ENCODE peak calls at places on chromosomes 13 and 19, in ten cellular contexts. One of them, this sample, is unnamed.

GRCh38 chr13:85997587-85997986 is 198.4 kb upstream of the SLITRK6 start:
- DNase-seq in HFFc6: no peak
- DNase-seq in cardiac fibroblast: no peak
- DNase-seq in cardiac muscle cell: no peak
- DNase-seq in right atrium auricular region: no peak
- DNase-seq in left ventricle myocardium inferior: no peak
- DNase-seq in adrenal gland: no peak
- DNase-seq in body of pancreas: no peak
- DNase-seq in fibroblast of lung: no peak
- DNase-seq in heart left ventricle: no peak
- DNase-seq in this sample: no peak

GRCh38 chr13:23996456-23996855 is 99.2 kb upstream of the C1QTNF9B start:
- DNase-seq in left ventricle myocardium inferior: no peak
- DNase-seq in cardiac muscle cell: no peak
- DNase-seq in body of pancreas: no peak
- DNase-seq in heart left ventricle: no peak
- DNase-seq in HFFc6: no peak
- DNase-seq in cardiac fibroblast: no peak
- DNase-seq in right atrium auricular region: no peak
- DNase-seq in fibroblast of lung: no peak
- DNase-seq in adrenal gland: no peak
- DNase-seq in this sample: no peak

GRCh38 chr19:35030257-35031071 is at the start of gene SCN1B:
- DNase-seq in heart left ventricle: peak
- DNase-seq in body of pancreas: peak
- DNase-seq in right atrium auricular region: no peak
- DNase-seq in cardiac fibroblast: peak
- DNase-seq in cardiac muscle cell: peak
- DNase-seq in fibroblast of lung: peak
- DNase-seq in adrenal gland: peak
- DNase-seq in left ventricle myocardium inferior: peak
- DNase-seq in HFFc6: peak
- DNase-seq in this sample: peak

GRCh38 chr13:95323930-95324662 is 22.8 kb upstream of the ABCC4 start:
- DNase-seq in fibroblast of lung: no peak
- DNase-seq in right atrium auricular region: no peak
- DNase-seq in left ventricle myocardium inferior: no peak
- DNase-seq in heart left ventricle: no peak
- DNase-seq in adrenal gland: no peak
- DNase-seq in cardiac muscle cell: no peak
- DNase-seq in body of pancreas: no peak
- DNase-seq in cardiac fibroblast: no peak
- DNase-seq in HFFc6: no peak
- DNase-seq in this sample: peak

GRCh38 chr19:33063356-33064116 is 1.2 kb downstream of the RHPN2 start:
- DNase-seq in right atrium auricular region: no peak
- DNase-seq in body of pancreas: peak
- DNase-seq in cardiac muscle cell: peak
- DNase-seq in heart left ventricle: no peak
- DNase-seq in fibroblast of lung: peak
- DNase-seq in adrenal gland: peak
- DNase-seq in HFFc6: peak
- DNase-seq in cardiac fibroblast: peak
- DNase-seq in left ventricle myocardium inferior: no peak
- DNase-seq in this sample: peak

GRCh38 chr13:57286511-57287098 is 119.6 kb downstream of the PRR20E start:
- DNase-seq in cardiac muscle cell: no peak
- DNase-seq in left ventricle myocardium inferior: no peak
- DNase-seq in fibroblast of lung: no peak
- DNase-seq in cardiac fibroblast: no peak
- DNase-seq in heart left ventricle: peak
- DNase-seq in right atrium auricular region: no peak
- DNase-seq in body of pancreas: no peak
- DNase-seq in HFFc6: no peak
- DNase-seq in adrenal gland: no peak
- DNase-seq in this sample: no peak

GRCh38 chr19:5929646-5930045 is 15.6 kb downstream of the CAPS start:
- DNase-seq in cardiac muscle cell: no peak
- DNase-seq in body of pancreas: no peak
- DNase-seq in fibroblast of lung: no peak
- DNase-seq in heart left ventricle: no peak
- DNase-seq in right atrium auricular region: no peak
- DNase-seq in left ventricle myocardium inferior: no peak
- DNase-seq in adrenal gland: no peak
- DNase-seq in HFFc6: no peak
- DNase-seq in cardiac fibroblast: no peak
- DNase-seq in this sample: no peak

GRCh38 chr19:6564393-6564792 is 26.6 kb downstream of the CD70 start:
- DNase-seq in heart left ventricle: no peak
- DNase-seq in body of pancreas: no peak
- DNase-seq in adrenal gland: no peak
- DNase-seq in right atrium auricular region: no peak
- DNase-seq in cardiac muscle cell: no peak
- DNase-seq in fibroblast of lung: peak
- DNase-seq in HFFc6: no peak
- DNase-seq in cardiac fibroblast: peak
- DNase-seq in left ventricle myocardium inferior: no peak
- DNase-seq in this sample: no peak

DNA sequence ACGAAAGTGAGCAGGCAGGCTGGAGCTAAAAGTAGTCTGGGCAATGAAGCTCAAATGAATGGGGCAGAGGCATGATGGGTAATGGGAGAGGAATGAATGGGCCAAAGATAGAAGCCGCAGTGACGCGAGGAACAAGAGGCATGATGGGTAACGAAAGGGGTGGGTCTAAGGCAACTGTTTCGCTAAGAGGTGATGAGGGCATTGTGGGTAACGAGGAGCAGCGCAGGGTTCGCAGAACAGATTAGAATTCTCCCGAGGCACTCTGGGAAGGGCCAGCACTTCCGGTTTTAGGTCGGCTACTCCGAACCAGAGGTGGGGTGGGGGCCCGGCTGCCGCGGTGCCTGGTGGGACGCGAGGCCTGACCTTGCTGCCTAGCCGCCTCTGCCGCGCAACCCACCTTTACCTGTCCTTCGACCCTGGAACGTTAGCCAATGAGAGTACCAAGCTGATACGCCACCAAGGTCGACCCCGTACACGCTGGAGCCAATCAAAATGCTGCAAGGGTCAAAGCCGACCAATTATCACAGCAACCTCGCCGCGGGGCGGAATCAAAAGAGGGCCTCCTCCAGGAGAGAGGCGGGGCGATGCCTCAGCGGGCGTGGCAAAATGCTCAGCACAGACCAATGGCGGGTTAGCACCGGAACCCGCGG is 563 bp upstream of the TOMM40 start:
- DNase-seq in right atrium auricular region: peak
- DNase-seq in left ventricle myocardium inferior: no peak
- DNase-seq in fibroblast of lung: peak
- DNase-seq in cardiac muscle cell: no peak
- DNase-seq in body of pancreas: no peak
- DNase-seq in HFFc6: peak
- DNase-seq in heart left ventricle: peak
- DNase-seq in cardiac fibroblast: peak
- DNase-seq in adrenal gland: no peak
- DNase-seq in this sample: no peak
- TF ChIP-seq CTCF in right atrium auricular region: no peak
- TF ChIP-seq CTCF in left ventricle myocardium inferior: no peak
- TF ChIP-seq CTCF in fibroblast of lung: no peak
- TF ChIP-seq CTCF in cardiac muscle cell: no peak
- TF ChIP-seq CTCF in body of pancreas: no peak
- TF ChIP-seq CTCF in HFFc6: no peak
- TF ChIP-seq CTCF in heart left ventricle: no peak
- TF ChIP-seq CTCF in cardiac fibroblast: no peak
- TF ChIP-seq CTCF in adrenal gland: no peak
- TF ChIP-seq CTCF in this sample: no peak

GRCh38 chr13:98878421-98879126 is 99.3 kb downstream of the DOCK9 start:
- DNase-seq in right atrium auricular region: no peak
- DNase-seq in left ventricle myocardium inferior: no peak
- DNase-seq in cardiac fibroblast: no peak
- DNase-seq in HFFc6: no peak
- DNase-seq in heart left ventricle: no peak
- DNase-seq in adrenal gland: no peak
- DNase-seq in cardiac muscle cell: no peak
- DNase-seq in body of pancreas: no peak
- DNase-seq in fibroblast of lung: no peak
- DNase-seq in this sample: no peak

GRCh38 chr13:98879965-98880364 is 97.9 kb downstream of the DOCK9 start:
- DNase-seq in HFFc6: no peak
- DNase-seq in adrenal gland: no peak
- DNase-seq in cardiac fibroblast: no peak
- DNase-seq in left ventricle myocardium inferior: no peak
- DNase-seq in body of pancreas: no peak
- DNase-seq in fibroblast of lung: no peak
- DNase-seq in right atrium auricular region: no peak
- DNase-seq in heart left ventricle: no peak
- DNase-seq in cardiac muscle cell: no peak
- DNase-seq in this sample: no peak

GRCh38 chr13:98880673-98881072 is 97.2 kb downstream of the DOCK9 start:
- DNase-seq in fibroblast of lung: no peak
- DNase-seq in right atrium auricular region: no peak
- DNase-seq in cardiac muscle cell: no peak
- DNase-seq in heart left ventricle: no peak
- DNase-seq in adrenal gland: no peak
- DNase-seq in left ventricle myocardium inferior: no peak
- DNase-seq in HFFc6: no peak
- DNase-seq in cardiac fibroblast: no peak
- DNase-seq in body of pancreas: no peak
- DNase-seq in this sample: no peak

GRCh38 chr13:98877936-98878335 is 99.9 kb downstream of the DOCK9 start:
- DNase-seq in body of pancreas: no peak
- DNase-seq in heart left ventricle: no peak
- DNase-seq in fibroblast of lung: no peak
- DNase-seq in right atrium auricular region: no peak
- DNase-seq in cardiac muscle cell: no peak
- DNase-seq in cardiac fibroblast: no peak
- DNase-seq in left ventricle myocardium inferior: no peak
- DNase-seq in adrenal gland: no peak
- DNase-seq in HFFc6: no peak
- DNase-seq in this sample: no peak

DNA sequence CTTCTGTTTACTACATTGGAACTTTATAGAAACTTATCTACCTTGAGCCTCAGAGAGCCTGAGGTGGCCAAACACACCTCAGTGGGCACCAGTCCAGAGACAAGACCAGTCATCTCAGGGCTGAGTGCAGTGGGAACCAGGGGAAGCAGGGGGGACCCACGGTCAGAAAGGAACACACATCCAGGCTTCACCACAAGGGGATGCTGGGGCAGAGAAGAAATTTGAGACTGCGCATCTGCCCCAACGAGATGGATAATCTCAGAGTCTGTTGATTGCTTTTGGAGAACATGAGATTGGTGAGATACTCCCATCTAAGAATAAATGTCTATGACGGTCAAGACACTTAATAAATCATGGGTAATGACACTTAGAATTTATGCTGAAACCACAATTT is 98.7 kb downstream of the DOCK9 start:
- DNase-seq in cardiac muscle cell: no peak
- DNase-seq in HFFc6: no peak
- DNase-seq in cardiac fibroblast: no peak
- DNase-seq in fibroblast of lung: no peak
- DNase-seq in right atrium auricular region: no peak
- DNase-seq in body of pancreas: no peak
- DNase-seq in adrenal gland: no peak
- DNase-seq in left ventricle myocardium inferior: no peak
- DNase-seq in heart left ventricle: no peak
- DNase-seq in this sample: no peak
- TF ChIP-seq CTCF in cardiac muscle cell: no peak
- TF ChIP-seq CTCF in HFFc6: peak
- TF ChIP-seq CTCF in cardiac fibroblast: no peak
- TF ChIP-seq CTCF in fibroblast of lung: peak
- TF ChIP-seq CTCF in right atrium auricular region: no peak
- TF ChIP-seq CTCF in body of pancreas: no peak
- TF ChIP-seq CTCF in adrenal gland: no peak
- TF ChIP-seq CTCF in left ventricle myocardium inferior: no peak
- TF ChIP-seq CTCF in heart left ventricle: no peak
- TF ChIP-seq CTCF in this sample: no peak

DNA sequence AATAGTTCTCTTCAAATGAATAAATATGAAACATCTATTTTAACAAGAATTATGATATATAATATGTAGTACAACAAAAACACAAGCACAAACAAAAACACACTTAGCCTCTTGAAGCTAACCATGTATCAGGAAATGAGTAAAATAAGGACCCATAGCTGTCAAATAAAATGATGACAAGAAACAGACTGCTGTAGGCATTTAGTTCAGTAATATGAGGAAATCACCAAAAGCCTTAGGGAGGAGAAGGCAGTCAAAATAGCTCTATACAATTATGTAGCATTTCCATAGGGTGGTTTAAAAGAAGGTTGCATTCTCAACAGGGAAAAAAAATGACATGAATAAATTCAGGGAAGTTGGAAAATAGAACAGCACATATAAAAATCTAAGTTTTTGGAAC is 163.4 kb downstream of the PCDH20 start:
- DNase-seq in adrenal gland: no peak
- DNase-seq in fibroblast of lung: no peak
- DNase-seq in cardiac fibroblast: no peak
- DNase-seq in right atrium auricular region: no peak
- DNase-seq in cardiac muscle cell: no peak
- DNase-seq in left ventricle myocardium inferior: no peak
- DNase-seq in HFFc6: no peak
- DNase-seq in heart left ventricle: no peak
- DNase-seq in body of pancreas: no peak
- DNase-seq in this sample: no peak
- TF ChIP-seq CTCF in adrenal gland: no peak
- TF ChIP-seq CTCF in fibroblast of lung: no peak
- TF ChIP-seq CTCF in cardiac fibroblast: no peak
- TF ChIP-seq CTCF in right atrium auricular region: no peak
- TF ChIP-seq CTCF in cardiac muscle cell: no peak
- TF ChIP-seq CTCF in left ventricle myocardium inferior: no peak
- TF ChIP-seq CTCF in HFFc6: no peak
- TF ChIP-seq CTCF in heart left ventricle: no peak
- TF ChIP-seq CTCF in body of pancreas: no peak
- TF ChIP-seq CTCF in this sample: no peak

DNA sequence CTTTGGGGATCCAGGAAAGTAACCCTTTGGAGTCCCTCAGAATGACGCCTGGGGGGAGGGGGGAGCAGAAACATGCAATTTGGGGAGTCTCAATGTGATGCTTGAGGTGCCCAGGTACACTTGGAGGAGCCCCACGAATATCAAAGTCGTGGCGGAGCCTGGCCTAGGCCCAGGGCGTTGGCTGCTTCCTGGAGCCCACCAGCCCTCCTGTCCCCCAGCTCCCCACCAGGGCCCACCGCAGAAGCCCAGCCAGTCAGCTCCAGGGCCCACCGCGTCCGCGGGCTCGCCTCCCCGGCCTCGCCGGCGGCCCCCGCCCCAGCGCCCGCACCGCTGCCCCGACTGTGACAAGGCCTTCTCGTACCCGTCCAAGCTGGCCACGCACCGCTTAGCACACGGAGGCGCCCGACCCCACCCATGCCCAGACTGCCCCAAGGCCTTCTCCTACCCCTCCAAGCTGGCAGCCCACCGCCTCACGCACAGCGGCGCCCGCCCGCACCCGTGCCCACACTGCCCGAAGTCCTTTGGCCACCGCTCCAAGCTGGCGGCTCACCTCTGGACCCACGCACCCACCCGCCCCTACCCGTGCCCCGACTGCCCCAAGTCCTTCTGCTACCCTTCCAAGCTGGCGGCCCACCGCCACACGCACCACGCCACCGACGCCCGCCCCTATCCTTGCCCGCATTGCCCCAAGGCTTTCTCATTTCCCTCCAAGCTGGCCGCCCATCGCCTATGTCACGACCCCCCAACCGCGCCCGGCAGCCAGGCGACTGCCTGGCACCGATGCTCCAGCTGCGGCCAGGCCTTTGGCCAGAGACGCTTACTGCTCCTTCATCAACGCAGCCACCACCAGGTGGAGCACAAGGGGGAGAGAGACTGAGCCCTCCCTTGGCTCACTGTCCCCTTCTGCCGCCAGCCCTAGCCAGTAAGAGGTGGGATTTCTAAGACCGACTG is 2.1 kb downstream of the ZNF575 start:
- DNase-seq in HFFc6: peak
- DNase-seq in cardiac muscle cell: peak
- DNase-seq in fibroblast of lung: peak
- DNase-seq in right atrium auricular region: peak
- DNase-seq in cardiac fibroblast: peak
- DNase-seq in body of pancreas: peak
- DNase-seq in left ventricle myocardium inferior: peak
- DNase-seq in heart left ventricle: peak
- DNase-seq in adrenal gland: peak
- DNase-seq in this sample: peak
- TF ChIP-seq CTCF in HFFc6: peak
- TF ChIP-seq CTCF in cardiac muscle cell: peak
- TF ChIP-seq CTCF in fibroblast of lung: peak
- TF ChIP-seq CTCF in right atrium auricular region: peak
- TF ChIP-seq CTCF in cardiac fibroblast: peak
- TF ChIP-seq CTCF in body of pancreas: peak
- TF ChIP-seq CTCF in left ventricle myocardium inferior: peak
- TF ChIP-seq CTCF in heart left ventricle: peak
- TF ChIP-seq CTCF in adrenal gland: peak
- TF ChIP-seq CTCF in this sample: peak